ENCODE peak calls at places on chromosome 11, in ten cellular contexts. One of them, this sample, is unnamed.

GRCh38 chr11:19110290-19110689 is 6.7 kb upstream of the ZDHHC13 start:
- DNase-seq in choroid plexus epithelial cell: no peak
- DNase-seq in HAP-1: no peak
- DNase-seq in cardiac muscle cell: no peak
- DNase-seq in psoas muscle: peak
- DNase-seq in pancreas: no peak
- DNase-seq in epithelial cell of esophagus: no peak
- DNase-seq in Panc1: no peak
- DNase-seq in fibroblast of pulmonary artery: no peak
- DNase-seq in upper lobe of right lung: no peak
- DNase-seq in this sample: peak

GRCh38 chr11:100827934-100828661 is 141.0 kb downstream of the ARHGAP42 start:
- DNase-seq in choroid plexus epithelial cell: peak
- DNase-seq in HAP-1: peak
- DNase-seq in cardiac muscle cell: peak
- DNase-seq in psoas muscle: no peak
- DNase-seq in pancreas: no peak
- DNase-seq in epithelial cell of esophagus: peak
- DNase-seq in Panc1: no peak
- DNase-seq in fibroblast of pulmonary artery: peak
- DNase-seq in upper lobe of right lung: no peak
- DNase-seq in this sample: no peak

GRCh38 chr11:57785072-57785471 is 23.5 kb downstream of the CTNND1 start:
- DNase-seq in choroid plexus epithelial cell: no peak
- DNase-seq in HAP-1: no peak
- DNase-seq in cardiac muscle cell: no peak
- DNase-seq in psoas muscle: no peak
- DNase-seq in pancreas: no peak
- DNase-seq in epithelial cell of esophagus: no peak
- DNase-seq in Panc1: no peak
- DNase-seq in fibroblast of pulmonary artery: no peak
- DNase-seq in upper lobe of right lung: no peak
- DNase-seq in this sample: no peak

GRCh38 chr11:113159967-113160621 is 154.3 kb upstream of the TTC12 start:
- DNase-seq in choroid plexus epithelial cell: no peak
- DNase-seq in HAP-1: no peak
- DNase-seq in cardiac muscle cell: peak
- DNase-seq in psoas muscle: no peak
- DNase-seq in pancreas: no peak
- DNase-seq in epithelial cell of esophagus: no peak
- DNase-seq in Panc1: no peak
- DNase-seq in fibroblast of pulmonary artery: peak
- DNase-seq in upper lobe of right lung: no peak
- DNase-seq in this sample: no peak

GRCh38 chr11:48005133-48005532 is 24.8 kb downstream of the PTPRJ start:
- DNase-seq in choroid plexus epithelial cell: peak
- DNase-seq in HAP-1: no peak
- DNase-seq in cardiac muscle cell: no peak
- DNase-seq in psoas muscle: no peak
- DNase-seq in pancreas: no peak
- DNase-seq in epithelial cell of esophagus: no peak
- DNase-seq in Panc1: no peak
- DNase-seq in fibroblast of pulmonary artery: peak
- DNase-seq in upper lobe of right lung: no peak
- DNase-seq in this sample: no peak

GRCh38 chr11:46322759-46323158 is 24.5 kb upstream of the DGKZ start:
- DNase-seq in choroid plexus epithelial cell: peak
- DNase-seq in HAP-1: peak
- DNase-seq in cardiac muscle cell: no peak
- DNase-seq in psoas muscle: no peak
- DNase-seq in pancreas: no peak
- DNase-seq in epithelial cell of esophagus: no peak
- DNase-seq in Panc1: no peak
- DNase-seq in fibroblast of pulmonary artery: peak
- DNase-seq in upper lobe of right lung: no peak
- DNase-seq in this sample: no peak

GRCh38 chr11:19605500-19606371 is 106.9 kb upstream of the NAV2 start:
- DNase-seq in choroid plexus epithelial cell: peak
- DNase-seq in HAP-1: peak
- DNase-seq in cardiac muscle cell: no peak
- DNase-seq in psoas muscle: no peak
- DNase-seq in pancreas: no peak
- DNase-seq in epithelial cell of esophagus: no peak
- DNase-seq in Panc1: no peak
- DNase-seq in fibroblast of pulmonary artery: peak
- DNase-seq in upper lobe of right lung: no peak
- DNase-seq in this sample: no peak

GRCh38 chr11:64385953-64386704 is 27.2 kb downstream of the RPS6KA4 start:
- DNase-seq in choroid plexus epithelial cell: peak
- DNase-seq in HAP-1: no peak
- DNase-seq in cardiac muscle cell: peak
- DNase-seq in psoas muscle: no peak
- DNase-seq in pancreas: no peak
- DNase-seq in epithelial cell of esophagus: peak
- DNase-seq in Panc1: peak
- DNase-seq in fibroblast of pulmonary artery: peak
- DNase-seq in upper lobe of right lung: no peak
- DNase-seq in this sample: no peak

GRCh38 chr11:14446701-14447169 is 52.9 kb downstream of the COPB1 start:
- DNase-seq in choroid plexus epithelial cell: peak
- DNase-seq in HAP-1: no peak
- DNase-seq in cardiac muscle cell: no peak
- DNase-seq in psoas muscle: no peak
- DNase-seq in pancreas: no peak
- DNase-seq in epithelial cell of esophagus: peak
- DNase-seq in Panc1: no peak
- DNase-seq in fibroblast of pulmonary artery: peak
- DNase-seq in upper lobe of right lung: no peak
- DNase-seq in this sample: no peak

GRCh38 chr11:118620529-118621070 is 13.2 kb downstream of the PHLDB1 start:
- DNase-seq in choroid plexus epithelial cell: no peak
- DNase-seq in HAP-1: no peak
- DNase-seq in cardiac muscle cell: no peak
- DNase-seq in psoas muscle: peak
- DNase-seq in pancreas: peak
- DNase-seq in epithelial cell of esophagus: no peak
- DNase-seq in Panc1: no peak
- DNase-seq in fibroblast of pulmonary artery: peak
- DNase-seq in upper lobe of right lung: peak
- DNase-seq in this sample: peak
- H3K4me3 ChIP-seq in choroid plexus epithelial cell: peak
- H3K4me3 ChIP-seq in HAP-1: peak
- H3K4me3 ChIP-seq in cardiac muscle cell: peak
- H3K4me3 ChIP-seq in psoas muscle: peak
- H3K4me3 ChIP-seq in pancreas: no peak
- H3K4me3 ChIP-seq in epithelial cell of esophagus: no peak
- H3K4me3 ChIP-seq in Panc1: peak
- H3K4me3 ChIP-seq in fibroblast of pulmonary artery: peak
- H3K4me3 ChIP-seq in upper lobe of right lung: peak
- H3K4me3 ChIP-seq in this sample: peak

GRCh38 chr11:88474655-88475054 is 137.1 kb upstream of the CTSC start:
- DNase-seq in choroid plexus epithelial cell: no peak
- DNase-seq in HAP-1: no peak
- DNase-seq in cardiac muscle cell: no peak
- DNase-seq in psoas muscle: no peak
- DNase-seq in pancreas: no peak
- DNase-seq in epithelial cell of esophagus: no peak
- DNase-seq in Panc1: no peak
- DNase-seq in fibroblast of pulmonary artery: no peak
- DNase-seq in upper lobe of right lung: no peak
- DNase-seq in this sample: no peak

GRCh38 chr11:88464528-88464927 is 127.0 kb upstream of the CTSC start:
- DNase-seq in choroid plexus epithelial cell: no peak
- DNase-seq in HAP-1: no peak
- DNase-seq in cardiac muscle cell: no peak
- DNase-seq in psoas muscle: no peak
- DNase-seq in pancreas: no peak
- DNase-seq in epithelial cell of esophagus: no peak
- DNase-seq in Panc1: no peak
- DNase-seq in fibroblast of pulmonary artery: no peak
- DNase-seq in upper lobe of right lung: no peak
- DNase-seq in this sample: no peak

GRCh38 chr11:88469828-88470227 is 132.3 kb upstream of the CTSC start:
- DNase-seq in choroid plexus epithelial cell: no peak
- DNase-seq in HAP-1: no peak
- DNase-seq in cardiac muscle cell: no peak
- DNase-seq in psoas muscle: no peak
- DNase-seq in pancreas: no peak
- DNase-seq in epithelial cell of esophagus: no peak
- DNase-seq in Panc1: no peak
- DNase-seq in fibroblast of pulmonary artery: no peak
- DNase-seq in upper lobe of right lung: no peak
- DNase-seq in this sample: no peak
- H3K4me3 ChIP-seq in choroid plexus epithelial cell: no peak
- H3K4me3 ChIP-seq in HAP-1: no peak
- H3K4me3 ChIP-seq in cardiac muscle cell: no peak
- H3K4me3 ChIP-seq in psoas muscle: no peak
- H3K4me3 ChIP-seq in pancreas: no peak
- H3K4me3 ChIP-seq in epithelial cell of esophagus: no peak
- H3K4me3 ChIP-seq in Panc1: no peak
- H3K4me3 ChIP-seq in fibroblast of pulmonary artery: no peak
- H3K4me3 ChIP-seq in upper lobe of right lung: no peak
- H3K4me3 ChIP-seq in this sample: no peak

DNA sequence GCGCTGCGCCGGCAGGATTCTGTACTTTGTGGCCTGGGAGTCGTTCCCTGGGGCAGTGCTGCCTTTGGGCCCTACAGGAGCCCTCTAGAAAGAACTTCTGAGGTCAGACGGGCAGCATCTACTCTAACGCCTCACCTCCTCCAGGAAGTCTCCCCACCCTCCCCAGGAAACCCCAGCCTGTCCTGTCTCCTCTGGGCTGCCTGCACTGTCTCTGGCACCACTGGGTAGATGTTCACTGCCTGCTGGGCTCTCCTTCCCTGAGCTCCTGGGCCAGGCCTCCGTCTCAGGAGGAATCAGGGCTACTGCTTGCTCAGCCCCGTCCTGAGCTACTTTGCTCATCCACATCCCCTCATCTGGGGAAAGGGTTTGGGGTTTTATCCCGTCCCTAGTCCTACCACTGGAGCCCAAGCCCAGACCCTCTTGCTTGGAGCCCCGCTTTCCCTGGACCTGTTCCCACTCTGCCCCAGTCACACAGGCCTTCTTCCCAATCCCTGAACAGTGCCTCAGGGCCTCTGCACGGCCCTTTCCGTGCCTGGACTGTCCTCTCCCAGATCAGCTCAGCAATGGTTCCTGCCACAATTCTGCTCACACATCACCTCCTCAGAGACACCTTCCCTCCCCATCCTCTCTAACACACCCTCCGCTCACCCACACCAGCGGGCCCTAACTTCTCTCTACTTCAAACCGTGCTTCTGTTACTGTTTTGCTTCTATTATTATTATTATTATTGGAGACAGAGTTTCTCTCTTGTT is 11.3 kb upstream of the TREH start:
- DNase-seq in choroid plexus epithelial cell: no peak
- DNase-seq in HAP-1: no peak
- DNase-seq in cardiac muscle cell: no peak
- DNase-seq in psoas muscle: no peak
- DNase-seq in pancreas: no peak
- DNase-seq in epithelial cell of esophagus: no peak
- DNase-seq in Panc1: no peak
- DNase-seq in fibroblast of pulmonary artery: no peak
- DNase-seq in upper lobe of right lung: peak
- DNase-seq in this sample: no peak
- H3K4me3 ChIP-seq in choroid plexus epithelial cell: no peak
- H3K4me3 ChIP-seq in HAP-1: no peak
- H3K4me3 ChIP-seq in cardiac muscle cell: no peak
- H3K4me3 ChIP-seq in psoas muscle: peak
- H3K4me3 ChIP-seq in pancreas: no peak
- H3K4me3 ChIP-seq in epithelial cell of esophagus: no peak
- H3K4me3 ChIP-seq in Panc1: peak
- H3K4me3 ChIP-seq in fibroblast of pulmonary artery: no peak
- H3K4me3 ChIP-seq in upper lobe of right lung: peak
- H3K4me3 ChIP-seq in this sample: peak

GRCh38 chr11:7911011-7911410 is 20.1 kb downstream of the OR10A6 start:
- DNase-seq in choroid plexus epithelial cell: no peak
- DNase-seq in HAP-1: no peak
- DNase-seq in cardiac muscle cell: no peak
- DNase-seq in psoas muscle: no peak
- DNase-seq in pancreas: no peak
- DNase-seq in epithelial cell of esophagus: no peak
- DNase-seq in Panc1: no peak
- DNase-seq in fibroblast of pulmonary artery: no peak
- DNase-seq in upper lobe of right lung: no peak
- DNase-seq in this sample: no peak

GRCh38 chr11:7906481-7906880 is 24.6 kb downstream of the OR10A6 start:
- DNase-seq in choroid plexus epithelial cell: no peak
- DNase-seq in HAP-1: no peak
- DNase-seq in cardiac muscle cell: no peak
- DNase-seq in psoas muscle: no peak
- DNase-seq in pancreas: no peak
- DNase-seq in epithelial cell of esophagus: peak
- DNase-seq in Panc1: no peak
- DNase-seq in fibroblast of pulmonary artery: no peak
- DNase-seq in upper lobe of right lung: no peak
- DNase-seq in this sample: no peak

GRCh38 chr11:7910389-7910788 is 20.7 kb downstream of the OR10A6 start:
- DNase-seq in choroid plexus epithelial cell: no peak
- DNase-seq in HAP-1: no peak
- DNase-seq in cardiac muscle cell: no peak
- DNase-seq in psoas muscle: no peak
- DNase-seq in pancreas: no peak
- DNase-seq in epithelial cell of esophagus: peak
- DNase-seq in Panc1: no peak
- DNase-seq in fibroblast of pulmonary artery: no peak
- DNase-seq in upper lobe of right lung: no peak
- DNase-seq in this sample: no peak

GRCh38 chr11:7907121-7907520 is 23.9 kb downstream of the OR10A6 start:
- DNase-seq in choroid plexus epithelial cell: no peak
- DNase-seq in HAP-1: no peak
- DNase-seq in cardiac muscle cell: no peak
- DNase-seq in psoas muscle: no peak
- DNase-seq in pancreas: no peak
- DNase-seq in epithelial cell of esophagus: no peak
- DNase-seq in Panc1: no peak
- DNase-seq in fibroblast of pulmonary artery: no peak
- DNase-seq in upper lobe of right lung: no peak
- DNase-seq in this sample: no peak

DNA sequence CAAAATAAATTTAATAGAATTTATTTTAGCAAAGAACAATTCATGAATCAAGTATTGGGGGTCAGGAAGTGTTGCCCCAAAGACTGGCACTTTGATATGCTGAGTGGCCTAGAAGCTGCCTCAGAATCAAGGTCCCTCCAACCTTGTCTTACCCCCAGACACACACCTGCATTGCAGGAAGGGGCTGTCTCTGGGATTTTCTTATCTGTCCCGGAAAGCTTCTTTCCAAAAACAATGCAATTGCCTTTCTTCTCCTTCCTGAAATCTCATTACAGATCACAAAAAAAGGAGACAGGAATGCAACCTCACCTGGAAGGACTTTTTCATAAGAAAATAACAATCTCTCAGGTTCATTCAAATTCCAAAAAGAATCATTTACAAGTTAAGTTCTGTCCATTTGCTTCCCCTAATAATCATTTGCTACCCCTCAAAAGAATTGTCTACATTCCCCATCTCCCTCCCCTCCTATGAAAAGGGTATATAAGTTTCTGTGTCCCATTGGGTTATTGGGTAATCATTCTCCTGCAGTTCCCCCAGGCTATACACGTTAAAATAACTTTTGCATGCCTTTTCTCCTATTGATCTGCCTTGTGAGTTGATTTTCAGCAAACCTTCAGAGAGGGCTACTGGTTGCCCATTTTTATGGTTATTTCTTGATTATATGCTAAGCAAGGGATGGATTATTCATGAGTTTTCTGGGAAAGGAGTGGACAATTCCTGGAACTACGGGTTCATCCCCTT is 21.3 kb downstream of the OR10A6 start:
- DNase-seq in choroid plexus epithelial cell: no peak
- DNase-seq in HAP-1: no peak
- DNase-seq in cardiac muscle cell: no peak
- DNase-seq in psoas muscle: no peak
- DNase-seq in pancreas: no peak
- DNase-seq in epithelial cell of esophagus: peak
- DNase-seq in Panc1: no peak
- DNase-seq in fibroblast of pulmonary artery: no peak
- DNase-seq in upper lobe of right lung: no peak
- DNase-seq in this sample: no peak
- H3K4me3 ChIP-seq in choroid plexus epithelial cell: no peak
- H3K4me3 ChIP-seq in HAP-1: no peak
- H3K4me3 ChIP-seq in cardiac muscle cell: no peak
- H3K4me3 ChIP-seq in psoas muscle: no peak
- H3K4me3 ChIP-seq in pancreas: no peak
- H3K4me3 ChIP-seq in epithelial cell of esophagus: no peak
- H3K4me3 ChIP-seq in Panc1: no peak
- H3K4me3 ChIP-seq in fibroblast of pulmonary artery: no peak
- H3K4me3 ChIP-seq in upper lobe of right lung: no peak
- H3K4me3 ChIP-seq in this sample: no peak